ENCODE peak calls at places on chromosomes 5 and 9, in six cellular contexts. X is fibroblast of the aortic adventitia, W is tibial artery, H is dorsolateral prefrontal cortex, L is IMR-90, Y is cardiac fibroblast. Z is an unnamed sample.
A peak's percentile ranks its signal among the peaks of the same experiment; 100 is the strongest.

GRCh38 chr5:107472620-107473064 is 198.1 kb downstream of the EFNA5 start:
- DNase-seq in X (no peak), W (no peak), H (no peak), L (no peak), Y (no peak), Z (no peak)

GRCh38 chr5:57117601-57118000 is 56.3 kb upstream of the GPBP1 start:
- DNase-seq in X (no peak), W (no peak), H (no peak), L (no peak), Y (peak; percentile 15), Z (no peak)

GRCh38 chr9:115759411-115759810 is 394.2 kb upstream of the PAPPA start:
- DNase-seq in X (no peak), W (no peak), H (no peak), L (no peak), Y (no peak), Z (no peak)

GRCh38 chr5:80483636-80484232 is 4.2 kb upstream of the FAM151B start:
- DNase-seq in X (no peak), W (no peak), H (no peak), L (no peak), Y (no peak), Z (no peak)

GRCh38 chr5:64632251-64632650 is 58.1 kb upstream of the SHISAL2B start:
- DNase-seq in X (no peak), W (no peak), H (no peak), L (peak; percentile 27), Y (peak; percentile 19), Z (peak; percentile 44)

GRCh38 chr5:110925398-110925797 is 146.1 kb upstream of the TSLP start:
- DNase-seq in X (peak; percentile 84), W (no peak), H (no peak), L (peak; percentile 64), Y (peak; percentile 75), Z (peak; percentile 42)

GRCh38 chr9:133904371-133905090 is 87.6 kb downstream of the VAV2 start:
- DNase-seq in X (peak; percentile 7), W (no peak), H (no peak), L (no peak), Y (no peak), Z (peak; percentile 14)

GRCh38 chr5:19531374-19531952 is 456.5 kb downstream of the CDH18 start:
- DNase-seq in X (peak; percentile 4), W (no peak), H (no peak), L (no peak), Y (peak; percentile 21), Z (no peak)

GRCh38 chr9:10366171-10366779 is 246.5 kb downstream of the PTPRD start:
- DNase-seq in X (peak; percentile 22), W (no peak), H (no peak), L (peak; percentile 13), Y (peak; percentile 49), Z (peak; percentile 11)

GRCh38 chr5:53031695-53032096 is 42.5 kb downstream of the ITGA2 start:
- DNase-seq in X (peak; percentile 94), W (no peak), H (no peak), L (peak; percentile 98), Y (peak; percentile 94), Z (peak; percentile 96)

GRCh38 chr5:67515762-67516161 is 319.2 kb upstream of the CD180 start:
- DNase-seq in X (no peak), W (no peak), H (no peak), L (no peak), Y (no peak), Z (no peak)

GRCh38 chr9:118570076-118570475 is 799.2 kb downstream of the BRINP1 start:
- DNase-seq in X (no peak), W (no peak), H (no peak), L (no peak), Y (peak; percentile 5), Z (peak; percentile 22)

GRCh38 chr5:57174128-57174849 is 430 bp downstream of the GPBP1 start:
- DNase-seq in X (peak; percentile 25), W (peak; percentile 26), H (no peak), L (no peak), Y (no peak), Z (peak; percentile 30)

GRCh38 chr5:10329421-10329807 is 21.7 kb upstream of the CMBL start:
- DNase-seq in X (no peak), W (no peak), H (no peak), L (no peak), Y (no peak), Z (no peak)

GRCh38 chr5:78799254-78800017 is 150.9 kb upstream of the LHFPL2 start:
- DNase-seq in X (peak; percentile 53), W (no peak), H (no peak), L (peak; percentile 67), Y (peak; percentile 54), Z (peak; percentile 44)

GRCh38 chr5:6745706-6746217 is 32.5 kb downstream of the TENT4A start:
- DNase-seq in X (peak; percentile 80), W (no peak), H (no peak), L (peak; percentile 79), Y (peak; percentile 84), Z (peak; percentile 74)

GRCh38 chr5:100004969-100005368 is 530.2 kb upstream of the FAM174A start:
- DNase-seq in X (no peak), W (no peak), H (no peak), L (no peak), Y (no peak), Z (no peak)

GRCh38 chr9:6805532-6805931 is 47.8 kb downstream of the KDM4C start:
- DNase-seq in X (peak; percentile 53), W (no peak), H (peak; percentile 72), L (peak; percentile 80), Y (peak; percentile 77), Z (peak; percentile 48)

GRCh38 chr5:114387433-114387832 is 25.6 kb downstream of the KCNN2 start:
- DNase-seq in X (no peak), W (no peak), H (no peak), L (no peak), Y (no peak), Z (no peak)

GRCh38 chr5:150774145-150774544 is 4.4 kb upstream of the SMIM3 start:
- DNase-seq in X (peak; percentile 94), W (no peak), H (no peak), L (peak; percentile 95), Y (peak; percentile 88), Z (peak; percentile 86)

DNA sequence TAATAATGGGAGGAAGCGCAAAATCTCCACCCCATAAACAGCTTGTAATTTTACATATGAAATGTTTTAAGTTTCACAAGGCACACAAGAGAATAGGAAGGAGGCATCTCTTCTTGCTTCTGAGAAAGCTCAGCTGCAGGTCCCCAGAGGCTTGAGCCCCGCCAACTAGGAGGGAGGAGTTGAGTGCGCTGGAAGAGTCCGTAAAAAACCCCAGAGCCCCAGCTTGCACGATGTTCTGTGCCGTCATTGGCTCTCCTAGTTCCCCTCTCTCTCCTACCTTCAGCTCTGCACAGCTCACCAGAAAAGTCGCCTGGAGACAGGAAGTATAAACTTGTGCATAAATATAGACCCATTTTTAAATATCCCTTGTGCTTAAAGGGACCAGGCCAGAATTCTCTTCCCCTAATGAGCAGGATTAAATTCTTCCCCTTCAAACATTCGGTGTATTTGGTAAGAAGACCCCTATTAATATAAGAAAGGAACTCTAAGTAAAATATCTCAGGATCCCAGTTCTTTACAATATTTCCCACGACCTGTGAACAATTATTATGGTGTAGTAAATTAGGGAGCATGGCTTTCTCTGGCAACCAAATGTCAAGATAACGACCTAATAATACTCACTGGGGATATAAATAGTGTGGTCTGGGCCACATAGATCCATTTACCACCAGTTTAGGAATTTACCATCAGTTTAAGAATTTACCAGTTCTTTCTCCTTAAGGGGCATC is 13.7 kb downstream of the GLRX start:
- DNase-seq in X (peak; percentile 90), W (peak; percentile 87), H (no peak), L (peak; percentile 52), Y (peak; percentile 95), Z (peak; percentile 84)
- H3K4me3 ChIP-seq in X (no peak overlapping the region), W (peak overlapping the region; percentile 9), H (no peak overlapping the region), L (no peak overlapping the region), Y (no peak overlapping the region), Z (no peak overlapping the region)

GRCh38 chr5:36870399-36871040 is 6.0 kb upstream of the NIPBL start:
- DNase-seq in X (peak; percentile 80), W (no peak), H (no peak), L (peak; percentile 70), Y (peak; percentile 81), Z (peak; percentile 73)
- TF ChIP-seq CTCF in X (peak; percentile 63), W (peak; percentile 60), H (peak; percentile 75), L (peak; percentile 65), Y (peak; percentile 59), Z (peak; percentile 63)

GRCh38 chr9:136198605-136199083 is 6.3 kb downstream of the LHX3 start:
- DNase-seq in X (no peak), W (no peak), H (no peak), L (no peak), Y (peak; percentile 14), Z (no peak)
- H3K4me3 ChIP-seq in X (no peak overlapping the region), W (no peak overlapping the region), H (no peak overlapping the region), L (no peak overlapping the region), Y (no peak overlapping the region), Z (no peak overlapping the region)

DNA sequence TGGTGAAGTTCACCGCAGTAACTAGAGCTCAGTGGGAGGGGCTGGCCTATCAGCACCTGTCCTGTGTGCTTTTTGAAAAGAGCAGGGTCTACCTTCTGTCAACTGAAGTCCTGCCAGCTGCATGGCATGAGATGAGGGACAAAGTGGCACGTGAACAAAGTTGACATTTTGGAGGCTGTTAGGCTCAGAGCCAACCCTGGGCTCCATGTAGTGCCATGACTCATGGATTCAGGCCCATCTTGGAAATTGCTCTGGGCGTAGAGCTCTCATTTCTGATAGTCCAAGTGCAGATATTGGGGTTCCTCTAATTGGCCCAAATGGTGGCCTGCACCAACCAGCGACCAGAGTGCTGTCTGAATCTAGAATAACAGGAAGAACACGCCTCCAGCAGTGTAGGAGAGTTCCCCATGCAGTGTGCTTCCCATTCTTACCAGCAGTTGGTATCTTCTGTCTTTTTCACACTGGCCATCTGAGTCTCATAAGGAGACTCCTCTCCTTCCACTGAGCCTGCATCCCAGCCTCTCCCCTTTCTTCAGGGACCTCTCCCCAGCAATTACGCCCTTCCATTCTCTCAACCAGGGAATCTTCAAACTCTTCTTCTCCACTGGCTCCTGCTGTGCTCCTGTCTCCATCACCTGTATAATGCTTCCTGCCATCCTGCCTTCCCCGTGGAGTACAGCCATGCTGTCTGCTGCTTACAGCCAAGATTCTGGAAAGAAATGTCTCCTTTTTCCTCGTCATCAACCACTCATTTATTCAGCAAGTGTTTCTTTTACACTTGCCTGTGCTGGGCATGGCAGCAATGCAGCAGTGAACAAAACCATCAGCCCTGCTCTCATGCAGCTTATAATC is 30.4 kb downstream of the IRF1 start:
- DNase-seq in X (no peak), W (peak; percentile 62), H (no peak), L (no peak), Y (no peak), Z (no peak)
- TF ChIP-seq CTCF in X (peak; percentile 12), W (no peak), H (no peak), L (no peak), Y (peak; percentile 9), Z (peak; percentile 23)

GRCh38 chr5:175728885-175729828 is 71.3 kb downstream of the HRH2 start:
- DNase-seq in X (no peak), W (no peak), H (peak; percentile 56), L (no peak), Y (no peak), Z (no peak)
- H3K4me3 ChIP-seq in X (no peak overlapping the region), W (no peak overlapping the region), H (peak overlapping the region; percentile 17), L (no peak overlapping the region), Y (no peak overlapping the region), Z (no peak overlapping the region)

Z was measured in fibroblast of villous mesenchyme.